ENCODE peak calls at places on chromosomes 2 and 18, in seven cellular contexts. O is GM23248, N is OCI-LY7, P is PC-3, I is hepatocyte, K is HCT116, V is SK-N-SH. S is an unnamed sample.

GRCh38 chr2:42590176-42590575 is 21.7 kb downstream of the MTA3 start:
- DNase-seq in I (no peak), N (no peak), P (no peak), K (no peak), V (no peak), O (no peak), S (no peak)

GRCh38 chr2:240134466-240134865 is 1.6 kb downstream of the COPS9 start:
- DNase-seq in O (peak), N (no peak), I (no peak), V (no peak), P (no peak), K (no peak), S (no peak)

GRCh38 chr2:157488877-157489276 is 45.0 kb upstream of the CYTIP start:
- DNase-seq in K (no peak), O (no peak), V (no peak), N (no peak), I (no peak), P (peak), S (no peak)

GRCh38 chr18:79855147-79855910 is 57.6 kb downstream of the KCNG2 start:
- DNase-seq in O (no peak), N (peak), K (no peak), P (no peak), I (no peak), V (no peak), S (no peak)

GRCh38 chr18:21548647-21549046 is 51.9 kb downstream of the ESCO1 start:
- DNase-seq in N (no peak), V (no peak), P (no peak), I (no peak), O (peak), K (no peak), S (no peak)

GRCh38 chr2:119704670-119705120 is 25.7 kb downstream of the TMEM177 start:
- DNase-seq in K (no peak), I (no peak), N (no peak), V (no peak), P (peak), O (no peak), S (no peak)

GRCh38 chr18:1018211-1018651 is 113.6 kb downstream of the ADCYAP1 start:
- DNase-seq in K (no peak), P (no peak), V (no peak), I (no peak), O (peak), N (no peak), S (no peak)

GRCh38 chr18:8933714-8934284 is 168.7 kb upstream of the NDUFV2 start:
- DNase-seq in O (no peak), N (no peak), K (no peak), I (no peak), V (no peak), P (peak), S (no peak)

GRCh38 chr2:206642075-206643025 is at the start of gene FAM237A:
- DNase-seq in P (peak), N (peak), V (peak), I (peak), O (peak), K (peak), S (peak)

GRCh38 chr2:132877923-132878322 is 207.9 kb upstream of the LYPD1 start:
- DNase-seq in P (no peak), V (no peak), K (no peak), N (no peak), I (no peak), O (no peak), S (no peak)

GRCh38 chr2:165902929-165903328 is 50.6 kb downstream of the TTC21B start:
- DNase-seq in K (no peak), N (no peak), I (no peak), O (peak), P (no peak), V (no peak), S (peak)

GRCh38 chr2:20803974-20804373 is 18.9 kb downstream of the LDAH start:
- DNase-seq in O (no peak), K (no peak), I (no peak), V (no peak), P (no peak), N (no peak), S (no peak)

GRCh38 chr2:70068119-70068518 is 19.2 kb upstream of the PCBP1 start:
- DNase-seq in K (no peak), V (no peak), N (no peak), I (no peak), P (no peak), O (peak), S (no peak)

GRCh38 chr2:101047075-101047766 is 45.1 kb downstream of the RPL31 start:
- DNase-seq in K (peak), O (peak), P (peak), V (no peak), N (no peak), I (no peak), S (peak)

GRCh38 chr2:103161456-103162289 is 399.8 kb downstream of the TMEM182 start:
- DNase-seq in V (peak), O (peak), N (peak), I (peak), K (peak), P (peak), S (peak)

GRCh38 chr2:222904557-222905258 is 43.9 kb downstream of the ACSL3 start:
- DNase-seq in K (no peak), I (no peak), V (no peak), O (peak), N (no peak), P (peak), S (no peak)

GRCh38 chr2:10366601-10367270 is 64.0 kb downstream of the HPCAL1 start:
- DNase-seq in N (no peak), I (no peak), O (no peak), V (peak), P (no peak), K (no peak), S (no peak)

GRCh38 chr2:164841719-164842623 is at the start of gene COBLL1:
- DNase-seq in O (peak), N (peak), P (peak), I (peak), K (peak), V (peak), S (peak)

GRCh38 chr2:172282944-172283343 is 144.4 kb upstream of the ITGA6 start:
- DNase-seq in N (no peak), P (peak), I (peak), O (peak), K (no peak), V (no peak), S (no peak)

GRCh38 chr2:20999906-21000645 is 43.8 kb downstream of the APOB start:
- DNase-seq in P (no peak), N (no peak), K (no peak), I (no peak), V (peak), O (peak), S (no peak)

GRCh38 chr2:210452194-210452593 is 24.4 kb downstream of the LANCL1 start:
- DNase-seq in N (no peak), O (no peak), V (peak), K (no peak), I (no peak), P (no peak), S (no peak)

GRCh38 chr2:84493494-84493893 is 22.8 kb upstream of the DNAH6 start:
- DNase-seq in P (peak), V (no peak), K (no peak), O (peak), I (peak), N (no peak), S (no peak)

GRCh38 chr2:234135750-234136221 is 85.3 kb downstream of the SPP2 start:
- DNase-seq in I (peak), K (peak), P (peak), V (peak), N (peak), O (peak), S (peak)

GRCh38 chr2:162465430-162465829 is 121.5 kb downstream of the GCA start:
- DNase-seq in I (no peak), P (peak), V (no peak), O (no peak), N (no peak), K (no peak), S (no peak)

GRCh38 chr2:239196474-239197021 is 204.3 kb downstream of the HDAC4 start:
- DNase-seq in P (no peak), O (no peak), V (no peak), N (no peak), I (no peak), K (no peak), S (no peak)

GRCh38 chr2:239389414-239390329 is 11.1 kb downstream of the HDAC4 start:
- DNase-seq in V (no peak), N (no peak), I (no peak), O (no peak), K (no peak), P (no peak), S (no peak)

GRCh38 chr2:36951574-36951973 is 14.8 kb downstream of the STRN start:
- DNase-seq in N (no peak), O (peak), K (no peak), P (peak), V (no peak), I (no peak), S (no peak)
- TF ChIP-seq EZH2phosphoT487 in N (no peak), O (no peak), K (no peak), P (no peak), V (no peak), I (no peak), S (no peak)

DNA sequence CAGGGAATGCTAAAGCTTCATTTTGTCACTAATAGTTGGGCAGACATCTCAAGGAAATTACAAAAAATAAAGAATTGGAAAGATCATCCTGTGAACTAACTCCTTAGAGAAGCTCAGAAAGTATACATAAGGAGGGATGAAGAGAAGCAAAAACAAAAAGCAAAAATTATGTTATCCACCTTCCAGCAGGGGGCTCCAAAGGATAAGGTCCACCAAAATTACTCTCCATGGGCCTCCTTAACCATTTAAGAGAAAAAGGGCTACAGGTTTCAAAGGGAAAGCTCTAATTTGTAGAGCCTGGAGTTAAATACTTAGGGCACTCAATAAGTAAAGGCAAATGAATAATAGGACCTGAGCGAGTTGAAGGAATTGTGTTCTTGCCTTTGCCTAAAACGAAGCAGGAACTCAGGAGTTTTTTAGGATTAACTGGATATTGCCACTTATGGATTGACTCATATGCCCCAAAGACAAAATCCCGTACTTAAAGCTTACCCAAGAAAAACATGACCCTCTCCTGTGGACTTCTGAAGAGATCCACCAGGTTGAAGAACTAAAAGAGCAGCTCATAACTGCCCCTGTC is 1167.9 kb downstream of the DSC3 start:
- DNase-seq in V (peak), N (peak), O (peak), K (peak), I (peak), P (peak), S (peak)
- TF ChIP-seq EZH2phosphoT487 in V (no peak), N (no peak), O (no peak), K (no peak), I (no peak), P (no peak), S (no peak)

GRCh38 chr2:182360663-182361260 is 66.1 kb downstream of the PDE1A start:
- DNase-seq in N (no peak), V (no peak), I (no peak), P (no peak), O (no peak), K (no peak), S (no peak)

GRCh38 chr2:182361477-182361876 is 65.4 kb downstream of the PDE1A start:
- DNase-seq in O (no peak), V (no peak), K (no peak), I (no peak), P (no peak), N (no peak), S (no peak)

GRCh38 chr2:182359027-182360011 is 67.5 kb downstream of the PDE1A start:
- DNase-seq in N (no peak), O (no peak), K (no peak), I (no peak), P (no peak), V (no peak), S (no peak)

GRCh38 chr2:182358601-182359000 is 68.2 kb downstream of the PDE1A start:
- DNase-seq in P (no peak), I (no peak), V (no peak), K (no peak), O (no peak), N (no peak), S (no peak)

GRCh38 chr2:182360012-182360662 is 66.7 kb downstream of the PDE1A start:
- DNase-seq in O (peak), N (no peak), P (peak), V (no peak), I (peak), K (no peak), S (no peak)
- TF ChIP-seq EZH2phosphoT487 in O (no peak), N (no peak), P (no peak), V (no peak), I (no peak), K (no peak), S (no peak)

GRCh38 chr2:27049422-27050280 is 1.8 kb upstream of the AGBL5 start:
- DNase-seq in K (no peak), I (peak), P (no peak), N (peak), O (no peak), V (peak), S (peak)
- TF ChIP-seq EZH2phosphoT487 in K (no peak), I (no peak), P (no peak), N (no peak), O (no peak), V (no peak), S (no peak)

GRCh38 chr2:152716805-152717241 is 438 bp downstream of the PRPF40A start:
- DNase-seq in I (peak), O (peak), V (peak), N (peak), P (peak), K (no peak), S (peak)
- TF ChIP-seq EZH2phosphoT487 in I (no peak), O (no peak), V (no peak), N (no peak), P (no peak), K (no peak), S (no peak)

GRCh38 chr2:187985195-187985594 is 306.5 kb upstream of the GULP1 start:
- DNase-seq in P (no peak), V (no peak), O (no peak), N (no peak), I (no peak), K (no peak), S (no peak)

GRCh38 chr2:187988348-187988747 is 303.3 kb upstream of the GULP1 start:
- DNase-seq in O (no peak), V (no peak), N (no peak), K (no peak), I (no peak), P (no peak), S (peak)

GRCh38 chr2:187989925-187990623 is 301.6 kb upstream of the GULP1 start:
- DNase-seq in V (no peak), K (peak), O (no peak), I (peak), P (peak), N (no peak), S (peak)

GRCh38 chr2:187985923-187986322 is 305.8 kb upstream of the GULP1 start:
- DNase-seq in V (no peak), P (no peak), O (peak), K (no peak), I (no peak), N (no peak), S (peak)

DNA sequence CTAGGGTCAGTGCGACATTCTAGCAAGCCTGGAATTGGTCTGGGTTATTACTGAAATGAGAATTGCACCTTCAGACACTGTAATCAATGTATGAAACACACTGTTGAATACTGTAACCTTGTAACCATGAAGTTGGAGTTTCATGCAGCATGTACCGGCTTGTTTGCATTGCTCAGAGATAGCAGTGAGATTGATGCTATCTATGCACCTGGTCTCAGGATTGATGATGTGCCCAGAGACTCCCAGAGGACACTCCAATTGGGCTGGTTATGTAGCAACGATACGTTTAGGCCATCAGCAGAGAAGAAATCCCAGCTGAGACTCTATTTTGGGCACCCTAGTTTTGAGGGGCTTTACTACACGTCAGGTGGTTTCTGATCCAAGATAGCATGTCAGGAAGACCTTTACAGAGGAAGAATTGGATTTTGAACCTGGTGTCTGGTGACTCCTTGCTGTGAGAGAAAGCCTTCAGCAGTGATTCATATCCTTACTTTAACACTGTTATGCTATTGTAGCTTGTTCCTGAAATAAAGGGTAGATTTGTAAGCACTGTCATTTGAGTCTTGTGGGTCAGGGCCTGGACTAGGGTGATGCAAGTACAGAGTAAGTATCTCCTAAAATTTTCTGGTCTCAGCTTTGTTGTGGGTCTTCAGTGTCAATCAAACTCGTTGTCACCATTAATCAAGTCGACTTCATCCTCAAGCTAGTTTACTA is 305.1 kb upstream of the GULP1 start:
- DNase-seq in I (no peak), O (peak), P (no peak), V (no peak), K (no peak), N (no peak), S (no peak)
- TF ChIP-seq EZH2phosphoT487 in I (no peak), O (no peak), P (no peak), V (no peak), K (no peak), N (no peak), S (no peak)

S was measured in MM.1S.